ENCODE peak calls at places on chromosome 7, in four cellular contexts. B is glomerular endothelial cell, P is endothelial cell of umbilical vein, R is sigmoid colon. A is an unnamed sample.

GRCh38 chr7:149728491-149729375 is 44.7 kb downstream of the ZNF467 start:
- DNase-seq in B (no peak), R (peak; percentile 59), P (no peak), A (no peak)

GRCh38 chr7:88391247-88391646 is 84.6 kb upstream of the STEAP4 start:
- DNase-seq in R (no peak), P (no peak), B (no peak), A (no peak)

GRCh38 chr7:20778063-20778721 is 8.5 kb downstream of the SP8 start:
- DNase-seq in P (peak; percentile 30), B (no peak), R (no peak), A (no peak)

GRCh38 chr7:158970132-158970531 is 113.8 kb downstream of the DYNC2I1 start:
- DNase-seq in R (no peak), B (no peak), P (no peak), A (no peak)

GRCh38 chr7:47198159-47198558 is 383.8 kb downstream of the TNS3 start:
- DNase-seq in P (no peak), B (no peak), R (no peak), A (no peak)

GRCh38 chr7:28853834-28854749 is 104.0 kb downstream of the TRIL start:
- DNase-seq in R (peak; percentile 87), B (no peak), P (peak; percentile 72), A (peak; percentile 58)

GRCh38 chr7:2444476-2444875 is 31.7 kb downstream of the GRIFIN start:
- DNase-seq in P (no peak), B (no peak), R (peak; percentile 74), A (no peak)

GRCh38 chr7:112587504-112587903 is 106.7 kb downstream of the LSMEM1 start:
- DNase-seq in R (no peak), B (no peak), P (no peak), A (no peak)

GRCh38 chr7:105006367-105007139 is 7.5 kb upstream of the KMT2E start:
- DNase-seq in P (no peak), B (no peak), R (no peak), A (no peak)

GRCh38 chr7:50864694-50865093 is 82.0 kb upstream of the GRB10 start:
- DNase-seq in B (no peak), P (no peak), R (no peak), A (no peak)

GRCh38 chr7:155814569-155815276 is 2.5 kb upstream of the SHH start:
- DNase-seq in P (no peak), B (no peak), R (no peak), A (no peak)

GRCh38 chr7:105837765-105838241 is 38.6 kb downstream of the ATXN7L1 start:
- DNase-seq in R (peak; percentile 87), B (no peak), P (no peak), A (no peak)

GRCh38 chr7:131735151-131735550 is 178.7 kb upstream of the PODXL start:
- DNase-seq in R (no peak), P (peak; percentile 70), B (no peak), A (peak; percentile 17)

GRCh38 chr7:117098457-117098856 is 145.2 kb downstream of the ST7 start:
- DNase-seq in R (no peak), P (peak; percentile 46), B (no peak), A (no peak)

GRCh38 chr7:40717242-40717641 is 582.4 kb downstream of the SUGCT start:
- DNase-seq in P (peak; percentile 69), R (no peak), B (peak; percentile 57), A (peak; percentile 67)

GRCh38 chr7:155644971-155645509 is 579 bp downstream of the RBM33 start:
- DNase-seq in P (peak; percentile 60), B (no peak), R (no peak), A (peak; percentile 57)

GRCh38 chr7:23530355-23530754 is 1.4 kb downstream of the TRA2A start:
- DNase-seq in R (no peak), P (peak; percentile 48), B (no peak), A (peak; percentile 71)

GRCh38 chr7:44697136-44698045 is 51.3 kb upstream of the ZMIZ2 start:
- DNase-seq in B (no peak), R (no peak), P (no peak), A (no peak)

GRCh38 chr7:74023037-74023436 is 4.9 kb upstream of the ELN start:
- DNase-seq in B (no peak), R (peak; percentile 83), P (peak; percentile 79), A (peak; percentile 35)

GRCh38 chr7:73517241-73517995 is 4.7 kb downstream of the BAZ1B start:
- DNase-seq in P (no peak), R (no peak), B (no peak), A (no peak)

A was measured in dermis microvascular lymphatic vessel endothelial cell.